ENCODE peak calls at places on chromosomes 1 and 21, in four cellular contexts. Z is stimulated activated CD4-positive, alpha-beta T cell treated with anti-CD3 and anti-CD28 coated beads, Interleukin-4, amount 100 ng/mL, for 1 hour; M is aorta; X is left colon. E is an unnamed sample.

GRCh38 chr1:186775881-186776560 is 52.7 kb upstream of the PLA2G4A start:
- DNase-seq in X (no peak), Z (no peak), M (no peak), E (no peak)

GRCh38 chr1:81242103-81242502 is 558.6 kb upstream of the ADGRL2 start:
- DNase-seq in X (no peak), Z (no peak), M (no peak), E (no peak)

GRCh38 chr1:116733466-116734108 is 20.6 kb upstream of the CD2 start:
- DNase-seq in Z (no peak), X (no peak), M (no peak), E (no peak)

GRCh38 chr1:1797731-1798341 is 19.6 kb upstream of the NADK start:
- DNase-seq in Z (no peak), X (no peak), M (peak), E (no peak)

GRCh38 chr1:230129341-230129740 is 62.3 kb downstream of the GALNT2 start:
- DNase-seq in M (no peak), X (no peak), Z (no peak), E (no peak)

GRCh38 chr1:25501235-25502058 is 42.0 kb upstream of the LDLRAP1 start:
- DNase-seq in Z (no peak), M (no peak), X (peak), E (no peak)

GRCh38 chr21:36156815-36157670 is at the start of gene DOP1B:
- DNase-seq in X (peak), M (no peak), Z (peak), E (no peak)

GRCh38 chr1:230427981-230428380 is 1.8 kb upstream of the PGBD5 start:
- DNase-seq in Z (no peak), X (no peak), M (no peak), E (no peak)

GRCh38 chr1:43935711-43936427 is 2.3 kb downstream of the ARTN start:
- DNase-seq in X (peak), Z (no peak), M (peak), E (peak)

E was measured in posterior vena cava.